ENCODE peak calls at places on chromosomes 13 and 19, in five cellular contexts. One of them, this sample, is unnamed.
A peak's percentile ranks its signal among the peaks of the same experiment; 100 is the strongest.

GRCh38 chr19:2547721-2548120 is 71.8 kb downstream of the GADD45B start:
- DNase-seq in ascending aorta: no peak
- DNase-seq in stimulated activated CD8-positive, alpha-beta memory T cell treated with anti-CD3 and anti-CD28 coated beads, Interleukin-4, amount 100 ng/mL, for 4 hours: no peak
- DNase-seq in amniotic stem cell: no peak
- DNase-seq in brain microvascular endothelial cell: no peak
- DNase-seq in this sample: no peak

GRCh38 chr13:30752201-30752797 is 17.0 kb downstream of the ALOX5AP start:
- DNase-seq in ascending aorta: no peak
- DNase-seq in stimulated activated CD8-positive, alpha-beta memory T cell treated with anti-CD3 and anti-CD28 coated beads, Interleukin-4, amount 100 ng/mL, for 4 hours: no peak
- DNase-seq in amniotic stem cell: no peak
- DNase-seq in brain microvascular endothelial cell: peak; percentile 41
- DNase-seq in this sample: no peak

GRCh38 chr13:111666377-111666776 is 345.9 kb downstream of the TEX29 start:
- DNase-seq in ascending aorta: no peak
- DNase-seq in stimulated activated CD8-positive, alpha-beta memory T cell treated with anti-CD3 and anti-CD28 coated beads, Interleukin-4, amount 100 ng/mL, for 4 hours: no peak
- DNase-seq in amniotic stem cell: no peak
- DNase-seq in brain microvascular endothelial cell: no peak
- DNase-seq in this sample: no peak

GRCh38 chr19:57664269-57665127 is 4.2 kb upstream of the ZSCAN4 start:
- DNase-seq in ascending aorta: peak; percentile 61
- DNase-seq in stimulated activated CD8-positive, alpha-beta memory T cell treated with anti-CD3 and anti-CD28 coated beads, Interleukin-4, amount 100 ng/mL, for 4 hours: no peak
- DNase-seq in amniotic stem cell: no peak
- DNase-seq in brain microvascular endothelial cell: peak; percentile 2
- DNase-seq in this sample: peak; percentile 3

GRCh38 chr19:7860166-7860901 is 13.9 kb downstream of the PRR36 start:
- DNase-seq in ascending aorta: no peak
- DNase-seq in stimulated activated CD8-positive, alpha-beta memory T cell treated with anti-CD3 and anti-CD28 coated beads, Interleukin-4, amount 100 ng/mL, for 4 hours: no peak
- DNase-seq in amniotic stem cell: no peak
- DNase-seq in brain microvascular endothelial cell: no peak
- DNase-seq in this sample: no peak

GRCh38 chr13:102773441-102774209 is at the start of gene TEX30:
- DNase-seq in ascending aorta: peak; percentile 91
- DNase-seq in stimulated activated CD8-positive, alpha-beta memory T cell treated with anti-CD3 and anti-CD28 coated beads, Interleukin-4, amount 100 ng/mL, for 4 hours: peak; percentile 72
- DNase-seq in amniotic stem cell: peak; percentile 48
- DNase-seq in brain microvascular endothelial cell: peak; percentile 62
- DNase-seq in this sample: peak; percentile 71

GRCh38 chr13:39269411-39269810 is 231.2 kb downstream of the NHLRC3 start:
- DNase-seq in ascending aorta: no peak
- DNase-seq in stimulated activated CD8-positive, alpha-beta memory T cell treated with anti-CD3 and anti-CD28 coated beads, Interleukin-4, amount 100 ng/mL, for 4 hours: no peak
- DNase-seq in amniotic stem cell: no peak
- DNase-seq in brain microvascular endothelial cell: no peak
- DNase-seq in this sample: no peak

GRCh38 chr13:113518080-113518803 is 27.7 kb upstream of the DCUN1D2 start:
- DNase-seq in ascending aorta: peak; percentile 39
- DNase-seq in stimulated activated CD8-positive, alpha-beta memory T cell treated with anti-CD3 and anti-CD28 coated beads, Interleukin-4, amount 100 ng/mL, for 4 hours: no peak
- DNase-seq in amniotic stem cell: no peak
- DNase-seq in brain microvascular endothelial cell: no peak
- DNase-seq in this sample: no peak

GRCh38 chr13:51518847-51519246 is 65.4 kb upstream of the WDFY2 start:
- DNase-seq in ascending aorta: no peak
- DNase-seq in stimulated activated CD8-positive, alpha-beta memory T cell treated with anti-CD3 and anti-CD28 coated beads, Interleukin-4, amount 100 ng/mL, for 4 hours: no peak
- DNase-seq in amniotic stem cell: no peak
- DNase-seq in brain microvascular endothelial cell: peak; percentile 37
- DNase-seq in this sample: peak; percentile 55

GRCh38 chr13:49246850-49247721 is 639 bp upstream of the CDADC1 start:
- DNase-seq in ascending aorta: no peak
- DNase-seq in stimulated activated CD8-positive, alpha-beta memory T cell treated with anti-CD3 and anti-CD28 coated beads, Interleukin-4, amount 100 ng/mL, for 4 hours: no peak
- DNase-seq in amniotic stem cell: no peak
- DNase-seq in brain microvascular endothelial cell: no peak
- DNase-seq in this sample: peak; percentile 53

GRCh38 chr13:47064381-47064780 is 167.5 kb upstream of the HTR2A start:
- DNase-seq in ascending aorta: no peak
- DNase-seq in stimulated activated CD8-positive, alpha-beta memory T cell treated with anti-CD3 and anti-CD28 coated beads, Interleukin-4, amount 100 ng/mL, for 4 hours: no peak
- DNase-seq in amniotic stem cell: no peak
- DNase-seq in brain microvascular endothelial cell: no peak
- DNase-seq in this sample: no peak

GRCh38 chr13:113616991-113617749 is 32.6 kb downstream of the TFDP1 start:
- DNase-seq in ascending aorta: no peak
- DNase-seq in stimulated activated CD8-positive, alpha-beta memory T cell treated with anti-CD3 and anti-CD28 coated beads, Interleukin-4, amount 100 ng/mL, for 4 hours: no peak
- DNase-seq in amniotic stem cell: no peak
- DNase-seq in brain microvascular endothelial cell: peak; percentile 52
- DNase-seq in this sample: peak; percentile 97

GRCh38 chr13:63305641-63306133 is 1890.0 kb upstream of the PCDH20 start:
- DNase-seq in ascending aorta: no peak
- DNase-seq in stimulated activated CD8-positive, alpha-beta memory T cell treated with anti-CD3 and anti-CD28 coated beads, Interleukin-4, amount 100 ng/mL, for 4 hours: no peak
- DNase-seq in amniotic stem cell: no peak
- DNase-seq in brain microvascular endothelial cell: no peak
- DNase-seq in this sample: no peak

GRCh38 chr19:13089857-13090507 is 12.7 kb downstream of the LYL1 start:
- DNase-seq in ascending aorta: peak; percentile 63
- DNase-seq in stimulated activated CD8-positive, alpha-beta memory T cell treated with anti-CD3 and anti-CD28 coated beads, Interleukin-4, amount 100 ng/mL, for 4 hours: no peak
- DNase-seq in amniotic stem cell: no peak
- DNase-seq in brain microvascular endothelial cell: no peak
- DNase-seq in this sample: no peak

GRCh38 chr13:27371932-27372331 is 52.5 kb upstream of the GTF3A start:
- DNase-seq in ascending aorta: no peak
- DNase-seq in stimulated activated CD8-positive, alpha-beta memory T cell treated with anti-CD3 and anti-CD28 coated beads, Interleukin-4, amount 100 ng/mL, for 4 hours: no peak
- DNase-seq in amniotic stem cell: no peak
- DNase-seq in brain microvascular endothelial cell: no peak
- DNase-seq in this sample: no peak

GRCh38 chr19:57441979-57442752 is 7.0 kb downstream of the ZNF749 start:
- DNase-seq in ascending aorta: no peak
- DNase-seq in stimulated activated CD8-positive, alpha-beta memory T cell treated with anti-CD3 and anti-CD28 coated beads, Interleukin-4, amount 100 ng/mL, for 4 hours: no peak
- DNase-seq in amniotic stem cell: no peak
- DNase-seq in brain microvascular endothelial cell: no peak
- DNase-seq in this sample: no peak

GRCh38 chr13:105442941-105443340 is 1092.5 kb downstream of the EFNB2 start:
- DNase-seq in ascending aorta: no peak
- DNase-seq in stimulated activated CD8-positive, alpha-beta memory T cell treated with anti-CD3 and anti-CD28 coated beads, Interleukin-4, amount 100 ng/mL, for 4 hours: no peak
- DNase-seq in amniotic stem cell: peak; percentile 99
- DNase-seq in brain microvascular endothelial cell: peak; percentile 97
- DNase-seq in this sample: peak; percentile 100

GRCh38 chr13:22220186-22221160 is 549.6 kb downstream of the FGF9 start:
- DNase-seq in ascending aorta: no peak
- DNase-seq in stimulated activated CD8-positive, alpha-beta memory T cell treated with anti-CD3 and anti-CD28 coated beads, Interleukin-4, amount 100 ng/mL, for 4 hours: no peak
- DNase-seq in amniotic stem cell: no peak
- DNase-seq in brain microvascular endothelial cell: no peak
- DNase-seq in this sample: no peak

GRCh38 chr13:104831823-104832222 is 1703.6 kb downstream of the EFNB2 start:
- DNase-seq in ascending aorta: no peak
- DNase-seq in stimulated activated CD8-positive, alpha-beta memory T cell treated with anti-CD3 and anti-CD28 coated beads, Interleukin-4, amount 100 ng/mL, for 4 hours: no peak
- DNase-seq in amniotic stem cell: no peak
- DNase-seq in brain microvascular endothelial cell: no peak
- DNase-seq in this sample: no peak

GRCh38 chr19:46614114-46614701 is 10.7 kb downstream of the PTGIR start:
- DNase-seq in ascending aorta: peak; percentile 91
- DNase-seq in stimulated activated CD8-positive, alpha-beta memory T cell treated with anti-CD3 and anti-CD28 coated beads, Interleukin-4, amount 100 ng/mL, for 4 hours: peak; percentile 57
- DNase-seq in amniotic stem cell: peak; percentile 56
- DNase-seq in brain microvascular endothelial cell: peak; percentile 66
- DNase-seq in this sample: peak; percentile 48

GRCh38 chr19:38769635-38770211 is 3.6 kb downstream of the LGALS7 start:
- DNase-seq in ascending aorta: peak; percentile 95
- DNase-seq in stimulated activated CD8-positive, alpha-beta memory T cell treated with anti-CD3 and anti-CD28 coated beads, Interleukin-4, amount 100 ng/mL, for 4 hours: peak; percentile 81
- DNase-seq in amniotic stem cell: peak; percentile 4
- DNase-seq in brain microvascular endothelial cell: peak; percentile 69
- DNase-seq in this sample: no peak

GRCh38 chr13:113489549-113490495 is 689 bp downstream of the DCUN1D2 start:
- DNase-seq in ascending aorta: no peak
- DNase-seq in stimulated activated CD8-positive, alpha-beta memory T cell treated with anti-CD3 and anti-CD28 coated beads, Interleukin-4, amount 100 ng/mL, for 4 hours: no peak
- DNase-seq in amniotic stem cell: no peak
- DNase-seq in brain microvascular endothelial cell: peak; percentile 15
- DNase-seq in this sample: peak; percentile 86

This sample was measured in kidney glomerular epithelial cell.